ENCODE peak calls at places on chromosomes 2 and 18, in ten cellular contexts. One of them, this sample, is unnamed.

GRCh38 chr2:236852100-236852976 is 233.4 kb upstream of the COPS8 start:
- DNase-seq in endothelial cell of umbilical vein: peak; percentile 95
- DNase-seq in upper lobe of left lung: no peak
- DNase-seq in sigmoid colon: no peak
- DNase-seq in breast epithelium: no peak
- DNase-seq in HepG2: no peak
- DNase-seq in GM12878: no peak
- DNase-seq in stomach: no peak
- DNase-seq in suprapubic skin: no peak
- DNase-seq in transverse colon: no peak
- DNase-seq in this sample: no peak

GRCh38 chr2:112836695-112837117 is at the start of gene IL1B:
- DNase-seq in endothelial cell of umbilical vein: peak; percentile 11
- DNase-seq in upper lobe of left lung: no peak
- DNase-seq in sigmoid colon: no peak
- DNase-seq in breast epithelium: no peak
- DNase-seq in HepG2: no peak
- DNase-seq in GM12878: no peak
- DNase-seq in stomach: no peak
- DNase-seq in suprapubic skin: no peak
- DNase-seq in transverse colon: no peak
- DNase-seq in this sample: no peak

GRCh38 chr18:77137851-77138250 is 5.3 kb upstream of the MBP start:
- DNase-seq in endothelial cell of umbilical vein: no peak
- DNase-seq in upper lobe of left lung: peak; percentile 27
- DNase-seq in sigmoid colon: no peak
- DNase-seq in breast epithelium: no peak
- DNase-seq in HepG2: no peak
- DNase-seq in GM12878: no peak
- DNase-seq in stomach: no peak
- DNase-seq in suprapubic skin: no peak
- DNase-seq in transverse colon: no peak
- DNase-seq in this sample: no peak

GRCh38 chr2:8582191-8582849 is 99.5 kb upstream of the ID2 start:
- DNase-seq in endothelial cell of umbilical vein: no peak
- DNase-seq in upper lobe of left lung: no peak
- DNase-seq in sigmoid colon: no peak
- DNase-seq in breast epithelium: no peak
- DNase-seq in HepG2: no peak
- DNase-seq in GM12878: no peak
- DNase-seq in stomach: peak; percentile 16
- DNase-seq in suprapubic skin: no peak
- DNase-seq in transverse colon: no peak
- DNase-seq in this sample: no peak

GRCh38 chr18:48106498-48106897 is 176.0 kb upstream of the SMAD2 start:
- DNase-seq in endothelial cell of umbilical vein: no peak
- DNase-seq in upper lobe of left lung: no peak
- DNase-seq in sigmoid colon: no peak
- DNase-seq in breast epithelium: no peak
- DNase-seq in HepG2: no peak
- DNase-seq in GM12878: no peak
- DNase-seq in stomach: no peak
- DNase-seq in suprapubic skin: no peak
- DNase-seq in transverse colon: no peak
- DNase-seq in this sample: no peak

GRCh38 chr2:137023205-137023604 is 257.9 kb downstream of the THSD7B start:
- DNase-seq in endothelial cell of umbilical vein: no peak
- DNase-seq in upper lobe of left lung: no peak
- DNase-seq in sigmoid colon: no peak
- DNase-seq in breast epithelium: no peak
- DNase-seq in HepG2: no peak
- DNase-seq in GM12878: no peak
- DNase-seq in stomach: no peak
- DNase-seq in suprapubic skin: no peak
- DNase-seq in transverse colon: no peak
- DNase-seq in this sample: no peak

GRCh38 chr18:7921938-7922587 is 354.9 kb downstream of the PTPRM start:
- DNase-seq in endothelial cell of umbilical vein: peak; percentile 95
- DNase-seq in upper lobe of left lung: no peak
- DNase-seq in sigmoid colon: no peak
- DNase-seq in breast epithelium: no peak
- DNase-seq in HepG2: peak; percentile 76
- DNase-seq in GM12878: no peak
- DNase-seq in stomach: no peak
- DNase-seq in suprapubic skin: no peak
- DNase-seq in transverse colon: no peak
- DNase-seq in this sample: no peak

GRCh38 chr18:48835745-48836191 is 115.0 kb downstream of the SMAD7 start:
- DNase-seq in endothelial cell of umbilical vein: no peak
- DNase-seq in upper lobe of left lung: no peak
- DNase-seq in sigmoid colon: peak; percentile 47
- DNase-seq in breast epithelium: no peak
- DNase-seq in HepG2: no peak
- DNase-seq in GM12878: no peak
- DNase-seq in stomach: no peak
- DNase-seq in suprapubic skin: peak; percentile 39
- DNase-seq in transverse colon: no peak
- DNase-seq in this sample: peak; percentile 66

GRCh38 chr2:37156071-37156856 is 516 bp downstream of the EIF2AK2 start:
- DNase-seq in endothelial cell of umbilical vein: peak; percentile 70
- DNase-seq in upper lobe of left lung: peak; percentile 36
- DNase-seq in sigmoid colon: peak; percentile 87
- DNase-seq in breast epithelium: peak; percentile 42
- DNase-seq in HepG2: peak; percentile 42
- DNase-seq in GM12878: no peak
- DNase-seq in stomach: peak; percentile 38
- DNase-seq in suprapubic skin: peak; percentile 73
- DNase-seq in transverse colon: peak; percentile 54
- DNase-seq in this sample: no peak

GRCh38 chr2:159637988-159638501 is 21.7 kb upstream of the BAZ2B start:
- DNase-seq in endothelial cell of umbilical vein: no peak
- DNase-seq in upper lobe of left lung: no peak
- DNase-seq in sigmoid colon: no peak
- DNase-seq in breast epithelium: no peak
- DNase-seq in HepG2: no peak
- DNase-seq in GM12878: no peak
- DNase-seq in stomach: no peak
- DNase-seq in suprapubic skin: no peak
- DNase-seq in transverse colon: no peak
- DNase-seq in this sample: no peak

GRCh38 chr2:100822587-100823248 is 2.8 kb downstream of the NPAS2 start:
- DNase-seq in endothelial cell of umbilical vein: peak; percentile 89
- DNase-seq in upper lobe of left lung: no peak
- DNase-seq in sigmoid colon: no peak
- DNase-seq in breast epithelium: no peak
- DNase-seq in HepG2: peak; percentile 28
- DNase-seq in GM12878: no peak
- DNase-seq in stomach: no peak
- DNase-seq in suprapubic skin: no peak
- DNase-seq in transverse colon: no peak
- DNase-seq in this sample: no peak
- TF ChIP-seq POLR2A in endothelial cell of umbilical vein: no peak
- TF ChIP-seq POLR2A in upper lobe of left lung: no peak
- TF ChIP-seq POLR2A in sigmoid colon: no peak
- TF ChIP-seq POLR2A in breast epithelium: no peak
- TF ChIP-seq POLR2A in HepG2: no peak
- TF ChIP-seq POLR2A in GM12878: no peak
- TF ChIP-seq POLR2A in stomach: no peak
- TF ChIP-seq POLR2A in suprapubic skin: no peak
- TF ChIP-seq POLR2A in transverse colon: no peak
- TF ChIP-seq POLR2A in this sample: no peak

GRCh38 chr2:240713071-240713927 is 21.6 kb downstream of the AQP12A start:
- DNase-seq in endothelial cell of umbilical vein: no peak
- DNase-seq in upper lobe of left lung: no peak
- DNase-seq in sigmoid colon: no peak
- DNase-seq in breast epithelium: no peak
- DNase-seq in HepG2: no peak
- DNase-seq in GM12878: no peak
- DNase-seq in stomach: no peak
- DNase-seq in suprapubic skin: no peak
- DNase-seq in transverse colon: no peak
- DNase-seq in this sample: peak; percentile 72
- TF ChIP-seq POLR2AphosphoS5 in endothelial cell of umbilical vein: no peak
- TF ChIP-seq POLR2AphosphoS5 in upper lobe of left lung: no peak
- TF ChIP-seq POLR2AphosphoS5 in sigmoid colon: no peak
- TF ChIP-seq POLR2AphosphoS5 in breast epithelium: no peak
- TF ChIP-seq POLR2AphosphoS5 in HepG2: no peak
- TF ChIP-seq POLR2AphosphoS5 in GM12878: no peak
- TF ChIP-seq POLR2AphosphoS5 in stomach: no peak
- TF ChIP-seq POLR2AphosphoS5 in suprapubic skin: no peak
- TF ChIP-seq POLR2AphosphoS5 in transverse colon: no peak
- TF ChIP-seq POLR2AphosphoS5 in this sample: no peak

GRCh38 chr2:231643494-231643888 is 50.8 kb downstream of the TEX44 start:
- DNase-seq in endothelial cell of umbilical vein: no peak
- DNase-seq in upper lobe of left lung: no peak
- DNase-seq in sigmoid colon: no peak
- DNase-seq in breast epithelium: no peak
- DNase-seq in HepG2: no peak
- DNase-seq in GM12878: no peak
- DNase-seq in stomach: no peak
- DNase-seq in suprapubic skin: no peak
- DNase-seq in transverse colon: no peak
- DNase-seq in this sample: no peak
- H3K4me3 ChIP-seq in endothelial cell of umbilical vein: no peak overlapping the region
- H3K4me3 ChIP-seq in upper lobe of left lung: no peak overlapping the region
- H3K4me3 ChIP-seq in sigmoid colon: no peak overlapping the region
- H3K4me3 ChIP-seq in breast epithelium: no peak overlapping the region
- H3K4me3 ChIP-seq in HepG2: no peak overlapping the region
- H3K4me3 ChIP-seq in GM12878: peak overlapping the region; percentile 63
- H3K4me3 ChIP-seq in stomach: no peak overlapping the region
- H3K4me3 ChIP-seq in suprapubic skin: peak overlapping the region; percentile 19
- H3K4me3 ChIP-seq in transverse colon: no peak overlapping the region
- H3K4me3 ChIP-seq in this sample: no peak overlapping the region

GRCh38 chr18:5627756-5628511 is 84.1 kb upstream of the EPB41L3 start:
- DNase-seq in endothelial cell of umbilical vein: peak; percentile 2
- DNase-seq in upper lobe of left lung: no peak
- DNase-seq in sigmoid colon: no peak
- DNase-seq in breast epithelium: no peak
- DNase-seq in HepG2: no peak
- DNase-seq in GM12878: no peak
- DNase-seq in stomach: no peak
- DNase-seq in suprapubic skin: no peak
- DNase-seq in transverse colon: peak; percentile 16
- DNase-seq in this sample: no peak

GRCh38 chr18:5630766-5631413 is 87.1 kb upstream of the EPB41L3 start:
- DNase-seq in endothelial cell of umbilical vein: no peak
- DNase-seq in upper lobe of left lung: no peak
- DNase-seq in sigmoid colon: no peak
- DNase-seq in breast epithelium: no peak
- DNase-seq in HepG2: no peak
- DNase-seq in GM12878: no peak
- DNase-seq in stomach: no peak
- DNase-seq in suprapubic skin: no peak
- DNase-seq in transverse colon: no peak
- DNase-seq in this sample: no peak

GRCh38 chr18:5628512-5629255 is 84.9 kb upstream of the EPB41L3 start:
- DNase-seq in endothelial cell of umbilical vein: peak; percentile 25
- DNase-seq in upper lobe of left lung: peak; percentile 34
- DNase-seq in sigmoid colon: peak; percentile 84
- DNase-seq in breast epithelium: no peak
- DNase-seq in HepG2: no peak
- DNase-seq in GM12878: no peak
- DNase-seq in stomach: peak; percentile 31
- DNase-seq in suprapubic skin: peak; percentile 71
- DNase-seq in transverse colon: peak; percentile 86
- DNase-seq in this sample: peak; percentile 73

GRCh38 chr18:5632041-5632440 is 88.2 kb upstream of the EPB41L3 start:
- DNase-seq in endothelial cell of umbilical vein: no peak
- DNase-seq in upper lobe of left lung: no peak
- DNase-seq in sigmoid colon: no peak
- DNase-seq in breast epithelium: no peak
- DNase-seq in HepG2: no peak
- DNase-seq in GM12878: no peak
- DNase-seq in stomach: no peak
- DNase-seq in suprapubic skin: no peak
- DNase-seq in transverse colon: no peak
- DNase-seq in this sample: no peak

DNA sequence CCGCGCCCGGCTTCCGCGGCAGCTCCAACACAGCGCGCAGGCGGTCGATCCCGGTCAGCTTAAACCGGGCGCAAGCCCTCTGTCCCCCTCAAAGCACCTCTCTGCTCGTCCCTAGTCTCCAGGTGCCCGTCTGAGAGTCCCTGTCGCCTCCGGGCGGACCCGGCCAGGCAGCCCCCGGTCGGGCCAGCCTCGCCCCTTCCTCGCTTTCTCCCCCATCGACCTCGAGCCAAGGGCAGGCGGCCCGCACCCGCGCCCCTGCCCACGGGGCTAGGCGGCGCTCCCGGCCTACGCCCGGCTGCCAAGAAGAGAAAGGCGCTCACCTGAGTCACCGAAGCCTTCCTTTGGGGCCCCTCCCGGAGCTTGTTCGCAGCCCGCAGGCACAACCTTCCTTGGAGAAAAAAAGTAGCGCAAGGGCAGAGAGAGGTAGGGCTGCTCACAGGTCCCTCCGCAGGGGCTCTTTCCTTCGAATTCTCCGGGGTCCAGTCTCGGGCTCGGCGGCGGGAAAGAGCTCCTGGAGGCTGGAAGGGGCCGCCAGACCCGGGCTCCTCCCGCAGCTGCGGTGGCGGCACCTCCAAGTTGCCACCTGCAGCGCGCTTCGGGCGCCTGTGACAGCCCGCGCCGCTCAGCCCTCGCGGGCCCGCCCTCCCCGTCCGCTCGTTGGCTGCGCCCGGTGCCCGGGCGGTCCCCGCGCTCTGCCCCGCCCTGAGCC is 86.4 kb upstream of the EPB41L3 start:
- DNase-seq in endothelial cell of umbilical vein: peak; percentile 65
- DNase-seq in upper lobe of left lung: peak; percentile 82
- DNase-seq in sigmoid colon: peak; percentile 85
- DNase-seq in breast epithelium: peak; percentile 23
- DNase-seq in HepG2: no peak
- DNase-seq in GM12878: no peak
- DNase-seq in stomach: peak; percentile 50
- DNase-seq in suprapubic skin: peak; percentile 80
- DNase-seq in transverse colon: peak; percentile 88
- DNase-seq in this sample: peak; percentile 80
- TF ChIP-seq POLR2A in endothelial cell of umbilical vein: no peak
- TF ChIP-seq POLR2A in upper lobe of left lung: no peak
- TF ChIP-seq POLR2A in sigmoid colon: peak; percentile 34
- TF ChIP-seq POLR2A in breast epithelium: no peak
- TF ChIP-seq POLR2A in HepG2: no peak
- TF ChIP-seq POLR2A in GM12878: no peak
- TF ChIP-seq POLR2A in stomach: no peak
- TF ChIP-seq POLR2A in suprapubic skin: no peak
- TF ChIP-seq POLR2A in transverse colon: peak; percentile 84
- TF ChIP-seq POLR2A in this sample: no peak